ENCODE peak calls at places on chromosomes 16 and 17, in ten cellular contexts. One of them, this sample, is unnamed. For H3K4me1, the result is how much of the 10 kb centered on the place peaks cover.

GRCh38 chr17:13127921-13128582 is 110.2 kb upstream of the ELAC2 start:
- DNase-seq in sigmoid colon: no peak
- DNase-seq in A549: no peak
- DNase-seq in adrenal gland: no peak
- DNase-seq in transverse colon: no peak
- DNase-seq in heart left ventricle: no peak
- DNase-seq in IMR-90: no peak
- DNase-seq in stomach: no peak
- DNase-seq in testis: no peak
- DNase-seq in body of pancreas: no peak
- DNase-seq in this sample: no peak

GRCh38 chr17:45580914-45581313 is 90.4 kb upstream of the PLEKHM1 start:
- DNase-seq in sigmoid colon: no peak
- DNase-seq in A549: peak
- DNase-seq in adrenal gland: no peak
- DNase-seq in transverse colon: no peak
- DNase-seq in heart left ventricle: no peak
- DNase-seq in IMR-90: no peak
- DNase-seq in stomach: no peak
- DNase-seq in testis: no peak
- DNase-seq in body of pancreas: no peak
- DNase-seq in this sample: no peak

GRCh38 chr17:61408151-61409041 is 8.8 kb downstream of the TBX2 start:
- DNase-seq in sigmoid colon: peak
- DNase-seq in A549: no peak
- DNase-seq in adrenal gland: no peak
- DNase-seq in transverse colon: no peak
- DNase-seq in heart left ventricle: no peak
- DNase-seq in IMR-90: peak
- DNase-seq in stomach: no peak
- DNase-seq in testis: no peak
- DNase-seq in body of pancreas: no peak
- DNase-seq in this sample: no peak

GRCh38 chr16:77373726-77374125 is 61.1 kb downstream of the ADAMTS18 start:
- DNase-seq in sigmoid colon: no peak
- DNase-seq in A549: no peak
- DNase-seq in adrenal gland: no peak
- DNase-seq in transverse colon: no peak
- DNase-seq in heart left ventricle: no peak
- DNase-seq in IMR-90: no peak
- DNase-seq in stomach: no peak
- DNase-seq in testis: no peak
- DNase-seq in body of pancreas: no peak
- DNase-seq in this sample: no peak

GRCh38 chr16:1042776-1043349 is 29.7 kb upstream of the SSTR5 start:
- DNase-seq in sigmoid colon: no peak
- DNase-seq in A549: no peak
- DNase-seq in adrenal gland: no peak
- DNase-seq in transverse colon: no peak
- DNase-seq in heart left ventricle: no peak
- DNase-seq in IMR-90: no peak
- DNase-seq in stomach: no peak
- DNase-seq in testis: peak
- DNase-seq in body of pancreas: peak
- DNase-seq in this sample: no peak

GRCh38 chr16:12379318-12379717 is 402.8 kb downstream of the SNX29 start:
- DNase-seq in sigmoid colon: no peak
- DNase-seq in A549: no peak
- DNase-seq in adrenal gland: no peak
- DNase-seq in transverse colon: no peak
- DNase-seq in heart left ventricle: no peak
- DNase-seq in IMR-90: no peak
- DNase-seq in stomach: no peak
- DNase-seq in testis: no peak
- DNase-seq in body of pancreas: no peak
- DNase-seq in this sample: no peak

GRCh38 chr16:54236761-54237160 is 49.8 kb downstream of the IRX3 start:
- DNase-seq in sigmoid colon: no peak
- DNase-seq in A549: no peak
- DNase-seq in adrenal gland: no peak
- DNase-seq in transverse colon: no peak
- DNase-seq in heart left ventricle: no peak
- DNase-seq in IMR-90: peak
- DNase-seq in stomach: no peak
- DNase-seq in testis: no peak
- DNase-seq in body of pancreas: no peak
- DNase-seq in this sample: no peak

GRCh38 chr16:3454631-3455147 is 11.2 kb downstream of the NAA60 start:
- DNase-seq in sigmoid colon: no peak
- DNase-seq in A549: no peak
- DNase-seq in adrenal gland: no peak
- DNase-seq in transverse colon: no peak
- DNase-seq in heart left ventricle: no peak
- DNase-seq in IMR-90: no peak
- DNase-seq in stomach: no peak
- DNase-seq in testis: peak
- DNase-seq in body of pancreas: no peak
- DNase-seq in this sample: no peak

GRCh38 chr17:66533572-66533971 is 231.2 kb downstream of the PRKCA start:
- DNase-seq in sigmoid colon: peak
- DNase-seq in A549: no peak
- DNase-seq in adrenal gland: no peak
- DNase-seq in transverse colon: no peak
- DNase-seq in heart left ventricle: no peak
- DNase-seq in IMR-90: peak
- DNase-seq in stomach: no peak
- DNase-seq in testis: no peak
- DNase-seq in body of pancreas: no peak
- DNase-seq in this sample: peak

GRCh38 chr17:44359458-44360143 is 4.1 kb downstream of the FAM171A2 start:
- DNase-seq in sigmoid colon: no peak
- DNase-seq in A549: no peak
- DNase-seq in adrenal gland: no peak
- DNase-seq in transverse colon: no peak
- DNase-seq in heart left ventricle: no peak
- DNase-seq in IMR-90: no peak
- DNase-seq in stomach: no peak
- DNase-seq in testis: no peak
- DNase-seq in body of pancreas: no peak
- DNase-seq in this sample: no peak

GRCh38 chr16:79076039-79076767 is 524.3 kb downstream of the MAF start:
- DNase-seq in sigmoid colon: no peak
- DNase-seq in A549: no peak
- DNase-seq in adrenal gland: no peak
- DNase-seq in transverse colon: no peak
- DNase-seq in heart left ventricle: no peak
- DNase-seq in IMR-90: no peak
- DNase-seq in stomach: no peak
- DNase-seq in testis: no peak
- DNase-seq in body of pancreas: no peak
- DNase-seq in this sample: no peak

GRCh38 chr17:40366861-40367518 is 2.5 kb upstream of the GJD3 start:
- DNase-seq in sigmoid colon: peak
- DNase-seq in A549: no peak
- DNase-seq in adrenal gland: no peak
- DNase-seq in transverse colon: no peak
- DNase-seq in heart left ventricle: no peak
- DNase-seq in IMR-90: no peak
- DNase-seq in stomach: no peak
- DNase-seq in testis: no peak
- DNase-seq in body of pancreas: no peak
- DNase-seq in this sample: no peak

GRCh38 chr17:50255766-50256480 is 18.3 kb upstream of the TMEM92 start:
- DNase-seq in sigmoid colon: no peak
- DNase-seq in A549: no peak
- DNase-seq in adrenal gland: no peak
- DNase-seq in transverse colon: no peak
- DNase-seq in heart left ventricle: no peak
- DNase-seq in IMR-90: no peak
- DNase-seq in stomach: no peak
- DNase-seq in testis: no peak
- DNase-seq in body of pancreas: no peak
- DNase-seq in this sample: no peak

DNA sequence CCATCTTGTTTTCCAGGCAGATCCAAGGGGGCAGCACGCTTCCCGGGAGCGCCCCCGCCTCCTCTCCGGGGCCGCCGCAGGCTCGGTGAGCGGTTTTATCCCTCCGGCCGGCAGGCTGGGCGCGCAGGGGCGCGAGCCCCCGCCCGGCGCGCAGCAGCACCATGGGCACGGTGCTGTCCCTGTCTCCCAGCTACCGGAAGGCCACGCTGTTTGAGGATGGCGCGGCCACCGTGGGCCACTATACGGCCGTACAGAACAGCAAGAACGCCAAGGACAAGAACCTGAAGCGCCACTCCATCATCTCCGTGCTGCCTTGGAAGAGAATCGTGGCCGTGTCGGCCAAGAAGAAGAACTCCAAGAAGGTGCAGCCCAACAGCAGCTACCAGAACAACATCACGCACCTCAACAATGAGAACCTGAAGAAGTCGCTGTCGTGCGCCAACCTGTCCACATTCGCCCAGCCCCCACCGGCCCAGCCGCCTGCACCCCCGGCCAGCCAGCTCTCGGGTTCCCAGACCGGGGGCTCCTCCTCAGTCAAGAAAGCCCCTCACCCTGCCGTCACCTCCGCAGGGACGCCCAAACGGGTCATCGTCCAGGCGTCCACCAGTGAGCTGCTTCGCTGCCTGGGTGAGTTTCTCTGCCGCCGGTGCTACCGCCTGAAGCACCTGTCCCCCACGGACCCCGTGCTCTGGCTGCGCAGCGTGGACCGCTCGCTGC is 825 bp downstream of the CDK5R1 start:
- DNase-seq in sigmoid colon: no peak
- DNase-seq in A549: peak
- DNase-seq in adrenal gland: peak
- DNase-seq in transverse colon: no peak
- DNase-seq in heart left ventricle: peak
- DNase-seq in IMR-90: no peak
- DNase-seq in stomach: no peak
- DNase-seq in testis: no peak
- DNase-seq in body of pancreas: peak
- DNase-seq in this sample: no peak
- TF ChIP-seq POLR2A in sigmoid colon: no peak
- TF ChIP-seq POLR2A in A549: no peak
- TF ChIP-seq POLR2A in adrenal gland: no peak
- TF ChIP-seq POLR2A in transverse colon: no peak
- TF ChIP-seq POLR2A in heart left ventricle: no peak
- TF ChIP-seq POLR2A in IMR-90: no peak
- TF ChIP-seq POLR2A in stomach: no peak
- TF ChIP-seq POLR2A in testis: no peak
- TF ChIP-seq POLR2A in body of pancreas: no peak
- TF ChIP-seq POLR2A in this sample: no peak

DNA sequence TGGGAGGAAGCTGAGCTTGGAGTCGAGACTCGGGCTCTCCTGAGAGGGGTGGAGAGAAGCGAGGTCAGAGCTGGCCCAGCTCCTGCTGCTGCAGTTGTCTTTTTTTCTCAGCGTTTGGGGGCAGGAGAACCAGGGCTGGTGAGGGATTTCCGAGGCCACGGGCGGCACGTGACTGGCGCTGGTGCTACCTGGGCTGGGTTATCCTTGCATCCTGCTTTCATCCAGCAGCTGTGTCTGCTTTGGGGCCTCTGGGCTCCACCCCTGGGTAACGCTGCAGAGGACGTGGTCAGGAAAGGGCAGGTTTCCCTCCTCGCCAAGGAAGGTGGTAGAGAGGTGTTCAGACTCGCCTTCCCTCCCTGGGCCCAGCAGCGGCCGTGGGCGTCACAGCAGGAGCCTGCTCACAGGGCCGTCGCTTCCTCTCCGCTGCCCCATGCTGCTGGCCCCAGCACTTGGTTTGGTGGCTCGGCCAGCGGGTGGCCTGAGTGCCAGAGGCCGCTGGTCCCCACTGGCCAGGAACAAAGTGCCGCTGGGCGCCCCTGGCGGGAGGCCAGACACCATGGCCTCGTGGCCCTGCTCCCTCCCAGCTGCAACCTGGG is 22.5 kb downstream of the GSE1 start:
- DNase-seq in sigmoid colon: no peak
- DNase-seq in A549: no peak
- DNase-seq in adrenal gland: peak
- DNase-seq in transverse colon: no peak
- DNase-seq in heart left ventricle: no peak
- DNase-seq in IMR-90: no peak
- DNase-seq in stomach: peak
- DNase-seq in testis: no peak
- DNase-seq in body of pancreas: peak
- DNase-seq in this sample: no peak
- H3K4me1 ChIP-seq in sigmoid colon: under half
- H3K4me1 ChIP-seq in A549: under half
- H3K4me1 ChIP-seq in adrenal gland: half or more
- H3K4me1 ChIP-seq in transverse colon: under half
- H3K4me1 ChIP-seq in heart left ventricle: under half
- H3K4me1 ChIP-seq in IMR-90: under half
- H3K4me1 ChIP-seq in stomach: half or more
- H3K4me1 ChIP-seq in testis: under half
- H3K4me1 ChIP-seq in body of pancreas: half or more
- H3K4me1 ChIP-seq in this sample: under half

DNA sequence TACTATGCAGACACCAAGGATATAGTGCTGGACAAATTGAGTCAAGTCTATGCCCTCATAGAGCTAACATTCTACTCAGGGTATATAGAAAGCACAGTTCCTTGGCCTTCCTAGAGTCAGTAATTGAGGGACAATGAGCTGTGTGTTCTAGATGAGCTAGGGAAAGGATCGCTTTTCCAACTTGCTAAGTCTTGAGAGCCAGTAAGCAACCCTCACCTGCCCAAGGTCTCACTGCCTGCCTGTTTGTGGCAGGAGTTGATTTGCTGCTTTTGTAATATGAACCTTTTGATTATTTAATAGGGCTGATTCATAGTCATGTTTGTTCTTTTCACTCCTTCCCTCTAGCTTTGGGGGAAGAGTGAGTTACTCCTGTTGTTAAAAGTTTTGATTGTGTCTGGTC is 6.5 kb downstream of the DDX42 start:
- DNase-seq in sigmoid colon: no peak
- DNase-seq in A549: peak
- DNase-seq in adrenal gland: peak
- DNase-seq in transverse colon: no peak
- DNase-seq in heart left ventricle: no peak
- DNase-seq in IMR-90: peak
- DNase-seq in stomach: peak
- DNase-seq in testis: no peak
- DNase-seq in body of pancreas: peak
- DNase-seq in this sample: no peak
- TF ChIP-seq POLR2A in sigmoid colon: no peak
- TF ChIP-seq POLR2A in A549: no peak
- TF ChIP-seq POLR2A in adrenal gland: peak
- TF ChIP-seq POLR2A in transverse colon: no peak
- TF ChIP-seq POLR2A in heart left ventricle: no peak
- TF ChIP-seq POLR2A in IMR-90: no peak
- TF ChIP-seq POLR2A in stomach: no peak
- TF ChIP-seq POLR2A in testis: no peak
- TF ChIP-seq POLR2A in body of pancreas: no peak
- TF ChIP-seq POLR2A in this sample: no peak

DNA sequence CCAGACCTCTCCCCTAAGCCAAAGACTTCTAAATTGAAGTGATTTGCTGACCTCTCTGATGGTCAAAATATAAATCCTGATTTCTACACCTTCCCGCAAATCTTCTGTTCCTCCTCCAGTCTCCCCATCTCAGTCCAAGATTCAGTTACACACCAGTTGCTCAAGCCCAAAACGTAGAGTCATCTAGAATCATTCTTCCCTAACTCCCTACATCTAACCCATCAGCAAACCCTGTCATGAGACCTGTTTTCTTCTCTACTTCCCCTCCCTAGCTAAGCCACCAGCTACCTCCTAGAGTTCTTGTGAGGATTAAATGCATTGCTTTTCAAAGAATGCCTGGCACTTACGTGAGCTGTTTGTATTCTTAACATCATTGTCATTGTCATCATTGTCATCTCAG is 14.7 kb downstream of the PMP22 start:
- DNase-seq in sigmoid colon: no peak
- DNase-seq in A549: no peak
- DNase-seq in adrenal gland: no peak
- DNase-seq in transverse colon: no peak
- DNase-seq in heart left ventricle: no peak
- DNase-seq in IMR-90: no peak
- DNase-seq in stomach: no peak
- DNase-seq in testis: no peak
- DNase-seq in body of pancreas: no peak
- DNase-seq in this sample: no peak
- H3K4me1 ChIP-seq in sigmoid colon: half or more
- H3K4me1 ChIP-seq in A549: under half
- H3K4me1 ChIP-seq in adrenal gland: under half
- H3K4me1 ChIP-seq in transverse colon: under half
- H3K4me1 ChIP-seq in heart left ventricle: under half
- H3K4me1 ChIP-seq in IMR-90: under half
- H3K4me1 ChIP-seq in stomach: under half
- H3K4me1 ChIP-seq in testis: under half
- H3K4me1 ChIP-seq in body of pancreas: under half
- H3K4me1 ChIP-seq in this sample: under half